ENCODE peak calls at places on chromosomes 4 and X, in five cellular contexts. L, I, G, R and W are unnamed samples. For H3K4me1 and H3K9me3, the result is how much of the 10 kb centered on the place peaks cover.

GRCh38 chrX:55521687-55522086 is 32.0 kb upstream of the USP51 start:
- DNase-seq in L (no peak), I (no peak), G (no peak), R (no peak), W (no peak)

GRCh38 chr4:67465032-67465762 is 80.1 kb downstream of the CENPC start:
- DNase-seq in L (peak), I (no peak), G (no peak), R (peak), W (no peak)

GRCh38 chrX:55488559-55489314 is 911 bp downstream of the USP51 start:
- DNase-seq in L (peak), I (peak), G (peak), R (peak), W (peak)

GRCh38 chrX:65751511-65751910 is 84.1 kb downstream of the MSN start:
- DNase-seq in L (no peak), I (no peak), G (no peak), R (no peak), W (no peak)

GRCh38 chr4:56372774-56373173 is 14.5 kb downstream of the AASDH start:
- DNase-seq in L (peak), I (no peak), G (no peak), R (no peak), W (no peak)

GRCh38 chr4:181753189-181753588 is 490.0 kb upstream of the TENM3 start:
- DNase-seq in L (no peak), I (no peak), G (no peak), R (no peak), W (no peak)

GRCh38 chr4:41550308-41550707 is 12.4 kb downstream of the LIMCH1 start:
- DNase-seq in L (no peak), I (no peak), G (no peak), R (no peak), W (no peak)

GRCh38 chrX:77447339-77448149 is at the start of gene FGF16:
- DNase-seq in L (no peak), I (no peak), G (no peak), R (no peak), W (no peak)

GRCh38 chrX:14501312-14501711 is 28.0 kb upstream of the GLRA2 start:
- DNase-seq in L (no peak), I (no peak), G (no peak), R (no peak), W (peak)

GRCh38 chr4:124334119-124334518 is 378.4 kb downstream of the ANKRD50 start:
- DNase-seq in L (peak), I (no peak), G (no peak), R (peak), W (no peak)

GRCh38 chr4:7189475-7190277 is 2.7 kb upstream of the SORCS2 start:
- DNase-seq in L (no peak), I (no peak), G (no peak), R (peak), W (no peak)

GRCh38 chr4:186158021-186158859 is 33.1 kb upstream of the CYP4V2 start:
- DNase-seq in L (no peak), I (no peak), G (no peak), R (no peak), W (no peak)

GRCh38 chrX:54416965-54417364 is 23.2 kb upstream of the TSR2 start:
- DNase-seq in L (no peak), I (no peak), G (no peak), R (no peak), W (no peak)

GRCh38 chrX:118702741-118703140 is 24.7 kb upstream of the IL13RA1 start:
- DNase-seq in L (no peak), I (no peak), G (no peak), R (no peak), W (no peak)

GRCh38 chr4:17111959-17112659 is 213.7 kb upstream of the LDB2 start:
- DNase-seq in L (peak), I (no peak), G (no peak), R (no peak), W (no peak)

GRCh38 chrX:76428243-76429130 is 977 bp downstream of the MAGEE1 start:
- DNase-seq in L (peak), I (peak), G (no peak), R (peak), W (peak)

GRCh38 chr4:91958651-91959050 is 345.1 kb upstream of the GRID2 start:
- DNase-seq in L (peak), I (no peak), G (no peak), R (no peak), W (no peak)

GRCh38 chrX:627510-627964 is 3.1 kb upstream of the SHOX start:
- DNase-seq in L (no peak), I (no peak), G (no peak), R (no peak), W (no peak)

GRCh38 chrX:10190367-10190766 is 33.6 kb downstream of the CLCN4 start:
- DNase-seq in L (peak), I (no peak), G (no peak), R (peak), W (no peak)

GRCh38 chrX:65706041-65706828 is 38.8 kb downstream of the MSN start:
- DNase-seq in L (peak), I (no peak), G (peak), R (peak), W (peak)

GRCh38 chr4:61500883-61501282 is 300.8 kb downstream of the ADGRL3 start:
- DNase-seq in L (no peak), I (no peak), G (no peak), R (no peak), W (no peak)

GRCh38 chr4:187415227-187415626 is 580.3 kb upstream of the ZFP42 start:
- DNase-seq in L (no peak), I (no peak), G (no peak), R (no peak), W (no peak)

GRCh38 chr4:38062088-38062893 is 102.1 kb downstream of the PTTG2 start:
- DNase-seq in L (peak), I (peak), G (peak), R (peak), W (peak)

GRCh38 chr4:169351860-169352259 is 81.1 kb upstream of the SH3RF1 start:
- DNase-seq in L (no peak), I (no peak), G (no peak), R (peak), W (peak)

GRCh38 chr4:74037076-74037475 is 1.4 kb downstream of the CXCL3 start:
- DNase-seq in L (no peak), I (no peak), G (no peak), R (no peak), W (no peak)
- H3K4me3 ChIP-seq in L (peak), I (no peak), G (no peak), R (no peak), W (peak)

GRCh38 chr4:184806246-184806550 is 19.6 kb downstream of the ACSL1 start:
- DNase-seq in L (no peak), I (no peak), G (no peak), R (no peak), W (no peak)
- H3K4me1 ChIP-seq in L (under half), I (under half), G (half or more), R (half or more), W (under half)

GRCh38 chrX:2336181-2336580 is 164.6 kb downstream of the DHRSX start:
- DNase-seq in L (no peak), I (no peak), G (no peak), R (no peak), W (no peak)
- H3K9me3 ChIP-seq in L (under half), I (under half), G (under half), R (under half), W (under half)

GRCh38 chrX:19986531-19986930 is 4.3 kb downstream of the BCLAF3 start:
- DNase-seq in L (no peak), I (no peak), G (no peak), R (no peak), W (no peak)

GRCh38 chrX:19990225-19990518 is 689 bp downstream of the BCLAF3 start:
- DNase-seq in L (peak), I (no peak), G (no peak), R (no peak), W (no peak)

GRCh38 chrX:19987856-19988255 is 3.0 kb downstream of the BCLAF3 start:
- DNase-seq in L (no peak), I (no peak), G (no peak), R (no peak), W (no peak)

GRCh38 chrX:19990519-19991349 is at the start of gene BCLAF3:
- DNase-seq in L (peak), I (peak), G (peak), R (peak), W (peak)

DNA sequence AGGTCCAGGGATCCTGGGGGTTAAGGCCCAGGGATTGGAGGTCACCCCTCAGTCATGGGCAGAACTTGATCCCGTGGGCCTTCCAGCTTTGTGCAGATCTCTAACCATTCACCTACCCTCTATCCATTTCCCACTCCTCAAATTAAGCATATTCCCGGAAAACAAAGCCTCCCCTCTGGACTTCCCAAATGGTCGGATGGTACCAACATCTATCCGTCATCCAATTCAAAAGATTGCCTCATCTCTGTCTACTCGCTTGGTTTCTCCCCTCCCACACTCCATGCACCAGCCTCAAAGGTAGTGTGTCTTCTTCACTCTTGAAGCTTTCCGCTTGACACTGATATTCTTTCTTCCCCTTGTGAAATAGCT is 473 bp upstream of the BCLAF3 start:
- DNase-seq in L (no peak), I (no peak), G (no peak), R (no peak), W (no peak)
- H3K4me3 ChIP-seq in L (peak), I (peak), G (peak), R (no peak), W (peak)

DNA sequence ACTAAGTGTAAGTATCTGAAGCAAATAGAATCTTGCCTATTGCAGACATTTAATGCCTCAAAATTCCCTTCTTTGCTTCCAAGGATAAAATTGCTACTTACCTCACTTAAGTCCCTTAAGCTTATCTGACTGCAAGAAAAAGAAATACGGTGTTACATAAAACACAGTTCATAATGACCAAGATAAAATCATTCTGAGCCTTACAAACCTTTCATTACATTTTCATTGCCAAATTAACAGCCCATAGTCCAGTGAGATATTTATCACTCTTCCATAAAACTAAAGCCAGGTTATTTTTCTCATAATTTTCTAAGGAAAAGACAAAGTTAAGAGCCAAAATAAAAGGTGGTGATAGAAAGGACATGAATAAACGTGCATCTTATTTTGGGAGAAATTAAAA is 74.9 kb upstream of the ZNF518B start:
- DNase-seq in L (no peak), I (no peak), G (no peak), R (no peak), W (no peak)
- H3K4me1 ChIP-seq in L (under half), I (under half), G (under half), R (under half), W (under half)

GRCh38 chr4:751676-752075 is 46.0 kb downstream of the PCGF3 start:
- DNase-seq in L (no peak), I (no peak), G (no peak), R (no peak), W (peak)

GRCh38 chr4:749771-750666 is 44.4 kb downstream of the PCGF3 start:
- DNase-seq in L (peak), I (no peak), G (peak), R (no peak), W (peak)

GRCh38 chr4:757111-757510 is 51.5 kb downstream of the PCGF3 start:
- DNase-seq in L (no peak), I (no peak), G (no peak), R (no peak), W (peak)

GRCh38 chr4:752196-752861 is 46.7 kb downstream of the PCGF3 start:
- DNase-seq in L (no peak), I (no peak), G (no peak), R (no peak), W (no peak)

DNA sequence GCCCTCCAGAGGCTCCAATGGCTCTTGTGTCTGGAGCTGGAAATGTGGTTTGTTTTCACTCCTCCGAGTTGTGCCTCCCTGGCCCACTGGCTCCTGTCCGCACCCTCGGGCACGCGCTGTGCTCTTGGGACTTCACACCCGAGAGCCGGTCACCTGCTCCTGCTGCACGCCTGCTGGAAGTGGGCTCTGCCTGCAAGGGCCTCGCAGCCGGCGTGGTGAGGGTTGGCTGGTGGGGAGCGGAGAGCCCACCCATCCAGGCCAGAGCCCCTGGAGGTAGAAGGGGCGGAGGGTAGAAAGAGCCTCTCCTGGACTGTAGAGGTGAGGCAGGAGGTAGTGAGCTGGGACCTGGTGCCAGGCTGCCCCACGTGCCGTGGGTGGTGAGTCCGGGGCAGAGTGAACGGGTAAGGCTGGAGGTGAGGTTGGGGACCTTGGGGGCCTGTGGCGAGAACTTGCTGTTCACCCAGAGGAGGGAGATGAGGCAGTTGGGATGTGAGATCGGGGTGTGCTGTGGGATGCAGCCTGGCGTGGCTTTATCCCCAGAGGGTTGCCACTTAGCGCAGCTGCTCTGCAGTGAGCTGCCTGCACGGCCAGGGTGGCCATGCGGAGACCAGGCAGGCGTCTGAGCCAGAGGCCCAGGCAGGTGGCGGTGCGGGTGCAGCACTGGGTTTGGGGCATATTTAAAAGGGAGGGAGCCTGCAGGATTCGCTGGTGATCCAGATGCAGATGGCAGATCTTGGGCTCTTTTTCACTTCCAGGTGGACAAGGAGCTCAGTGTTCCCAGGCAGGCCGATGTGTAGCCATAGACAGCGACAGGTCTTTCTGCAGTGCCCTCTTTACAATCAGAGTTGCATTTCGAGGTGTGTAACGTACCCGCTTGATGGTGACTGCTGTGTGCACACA is 48.8 kb downstream of the PCGF3 start:
- DNase-seq in L (no peak), I (no peak), G (no peak), R (no peak), W (no peak)
- H3K9me3 ChIP-seq in L (under half), I (under half), G (under half), R (under half), W (under half)

GRCh38 chr4:8503801-8504200 is 63.2 kb downstream of the TRMT44 start:
- DNase-seq in L (no peak), I (no peak), G (no peak), R (peak), W (no peak)

GRCh38 chr4:8506006-8506372 is 65.4 kb downstream of the TRMT44 start:
- DNase-seq in L (no peak), I (no peak), G (no peak), R (no peak), W (no peak)

GRCh38 chr4:8504279-8505007 is 63.9 kb downstream of the TRMT44 start:
- DNase-seq in L (no peak), I (no peak), G (no peak), R (peak), W (peak)

GRCh38 chr4:8506373-8507250 is 66.0 kb downstream of the TRMT44 start:
- DNase-seq in L (peak), I (no peak), G (peak), R (peak), W (peak)

DNA sequence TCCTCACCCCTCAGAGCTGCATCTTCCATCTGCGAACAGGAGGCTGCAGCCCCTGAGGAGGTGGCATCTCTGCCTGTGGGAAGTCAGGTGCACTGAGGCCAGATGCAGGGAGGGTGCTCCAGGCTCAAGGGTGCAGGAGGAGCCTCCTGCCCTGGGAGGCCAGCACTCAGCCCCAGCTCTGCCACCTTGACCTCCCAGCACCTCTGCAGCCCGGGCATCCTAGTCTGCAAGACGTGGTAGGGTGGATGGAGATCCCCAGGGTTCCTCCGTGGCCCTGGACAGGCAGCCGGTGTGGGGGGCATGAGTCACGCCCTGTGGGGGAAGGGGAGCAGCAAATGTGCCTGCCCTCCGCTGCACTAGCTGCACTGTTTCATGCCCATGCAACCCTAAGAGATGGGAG is 64.7 kb downstream of the TRMT44 start:
- DNase-seq in L (no peak), I (no peak), G (no peak), R (no peak), W (no peak)
- H3K4me3 ChIP-seq in L (no peak), I (no peak), G (no peak), R (no peak), W (no peak)

DNA sequence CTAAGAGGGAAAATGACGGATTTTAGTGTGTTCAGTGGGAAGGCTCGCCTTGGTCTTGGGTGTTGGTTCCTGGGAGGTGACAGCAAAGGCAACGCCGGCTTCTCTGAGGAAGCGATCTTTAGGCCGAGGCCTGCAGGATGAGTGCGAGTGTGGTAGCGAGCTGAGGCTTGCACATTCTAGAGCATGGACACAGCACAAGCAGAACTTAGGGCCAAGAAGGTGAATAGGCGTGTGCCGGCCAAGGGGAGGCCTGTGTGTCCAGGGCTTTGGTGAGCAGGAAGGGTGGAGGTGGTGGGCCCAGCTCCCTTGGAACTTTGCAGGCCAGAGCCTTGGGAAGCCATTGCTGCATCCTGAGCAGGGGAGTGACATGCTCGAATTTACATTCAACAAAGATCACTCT is 67.9 kb downstream of the TNIP2 start:
- DNase-seq in L (no peak), I (no peak), G (no peak), R (no peak), W (no peak)
- H3K4me1 ChIP-seq in L (under half), I (under half), G (under half), R (under half), W (under half)

GRCh38 chr4:129062580-129062979 is 30.8 kb downstream of the SCLT1 start:
- DNase-seq in L (no peak), I (no peak), G (no peak), R (no peak), W (no peak)
- H3K9me3 ChIP-seq in L (under half), I (under half), G (half or more), R (under half), W (under half)